ENCODE peak calls at places on chromosomes 4 and X, in eight cellular contexts. R, Z, L, X, H, T, F and S are unnamed samples.

GRCh38 chr4:21827575-21827974 is 121.0 kb downstream of the KCNIP4 start:
- DNase-seq in R (peak; percentile 62), Z (no peak), L (no peak), X (no peak), H (no peak), T (no peak), F (no peak), S (no peak)

GRCh38 chrX:110600745-110601310 is 194.8 kb downstream of the CHRDL1 start:
- DNase-seq in R (no peak), Z (no peak), L (no peak), X (no peak), H (no peak), T (no peak), F (peak; percentile 37), S (no peak)

GRCh38 chrX:103613362-103613761 is 5.6 kb downstream of the TCEAL3 start:
- DNase-seq in R (peak; percentile 13), Z (no peak), L (no peak), X (no peak), H (no peak), T (no peak), F (no peak), S (no peak)

GRCh38 chrX:40105791-40106676 is 8.3 kb upstream of the BCOR start:
- DNase-seq in R (no peak), Z (peak; percentile 62), L (peak; percentile 76), X (peak; percentile 94), H (peak; percentile 90), T (peak; percentile 75), F (no peak), S (peak; percentile 50)

GRCh38 chr4:154743683-154744340 is at the start of gene LRAT:
- DNase-seq in R (peak; percentile 18), Z (peak; percentile 77), L (peak; percentile 81), X (peak; percentile 95), H (peak; percentile 87), T (peak; percentile 28), F (no peak), S (peak; percentile 62)

GRCh38 chrX:69123481-69123880 is 41.8 kb downstream of the PJA1 start:
- DNase-seq in R (no peak), Z (no peak), L (no peak), X (no peak), H (no peak), T (no peak), F (no peak), S (no peak)

GRCh38 chr4:69896530-69897116 is 34.2 kb upstream of the CSN1S1 start:
- DNase-seq in R (peak; percentile 20), Z (peak; percentile 17), L (no peak), X (no peak), H (no peak), T (no peak), F (no peak), S (no peak)

GRCh38 chr4:622996-623913 is 2.1 kb upstream of the PDE6B start:
- DNase-seq in R (no peak), Z (no peak), L (no peak), X (peak; percentile 31), H (peak; percentile 45), T (no peak), F (no peak), S (no peak)

GRCh38 chrX:42085836-42086235 is 162.5 kb upstream of the CASK start:
- DNase-seq in R (no peak), Z (peak; percentile 54), L (no peak), X (no peak), H (no peak), T (no peak), F (no peak), S (no peak)

GRCh38 chr4:71537551-71538065 is 198.8 kb downstream of the SLC4A4 start:
- DNase-seq in R (no peak), Z (no peak), L (no peak), X (no peak), H (no peak), T (no peak), F (no peak), S (no peak)

GRCh38 chrX:7170903-7171302 is 22.9 kb upstream of the PUDP start:
- DNase-seq in R (no peak), Z (peak; percentile 10), L (no peak), X (peak; percentile 72), H (no peak), T (no peak), F (no peak), S (peak; percentile 15)

GRCh38 chr4:37792241-37792640 is 34.2 kb upstream of the PGM2 start:
- DNase-seq in R (no peak), Z (no peak), L (no peak), X (no peak), H (no peak), T (no peak), F (no peak), S (no peak)

GRCh38 chr4:98838977-98839618 is 89.8 kb downstream of the EIF4E start:
- DNase-seq in R (peak; percentile 29), Z (peak; percentile 34), L (no peak), X (no peak), H (no peak), T (no peak), F (peak; percentile 30), S (no peak)

GRCh38 chrX:139106111-139106510 is 394.6 kb upstream of the FGF13 start:
- DNase-seq in R (peak; percentile 37), Z (peak; percentile 36), L (no peak), X (no peak), H (no peak), T (no peak), F (no peak), S (no peak)

GRCh38 chr4:153647975-153648374 is 36.1 kb upstream of the TLR2 start:
- DNase-seq in R (no peak), Z (no peak), L (no peak), X (no peak), H (no peak), T (no peak), F (no peak), S (no peak)

GRCh38 chr4:153643406-153644016 is 40.6 kb upstream of the TLR2 start:
- DNase-seq in R (peak; percentile 52), Z (peak; percentile 61), L (no peak), X (no peak), H (no peak), T (peak; percentile 76), F (peak; percentile 35), S (no peak)

GRCh38 chr4:153649572-153649991 is 34.5 kb upstream of the TLR2 start:
- DNase-seq in R (peak; percentile 17), Z (peak; percentile 56), L (no peak), X (no peak), H (no peak), T (no peak), F (no peak), S (no peak)

GRCh38 chr4:153641532-153641931 is 42.5 kb upstream of the TLR2 start:
- DNase-seq in R (no peak), Z (peak; percentile 36), L (no peak), X (no peak), H (no peak), T (no peak), F (no peak), S (no peak)

DNA sequence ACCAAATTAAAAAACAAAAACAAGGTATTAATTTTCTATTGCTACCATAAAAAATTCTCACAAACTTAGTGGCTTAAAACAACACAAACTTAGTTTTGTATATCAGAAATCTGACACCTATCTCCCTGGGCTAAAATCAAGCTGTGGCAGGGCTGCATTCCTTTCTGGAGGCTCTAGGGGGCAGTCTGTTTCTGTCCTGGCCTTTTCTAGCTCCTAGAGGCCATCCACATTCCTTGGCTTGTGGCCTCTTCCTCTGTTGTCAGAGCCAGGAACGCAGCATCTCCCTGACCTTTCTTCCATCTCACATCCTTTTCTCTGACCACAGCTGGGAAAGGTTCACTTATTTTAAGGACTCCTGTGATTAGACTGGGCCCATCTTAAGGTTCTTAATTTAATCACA is 38.9 kb upstream of the TLR2 start:
- DNase-seq in R (no peak), Z (no peak), L (no peak), X (no peak), H (no peak), T (no peak), F (no peak), S (no peak)
- TF ChIP-seq CTCF in R (peak; percentile 36), Z (peak; percentile 17), L (no peak), X (peak; percentile 53), H (no peak), T (no peak), F (peak; percentile 50), S (peak; percentile 28)

DNA sequence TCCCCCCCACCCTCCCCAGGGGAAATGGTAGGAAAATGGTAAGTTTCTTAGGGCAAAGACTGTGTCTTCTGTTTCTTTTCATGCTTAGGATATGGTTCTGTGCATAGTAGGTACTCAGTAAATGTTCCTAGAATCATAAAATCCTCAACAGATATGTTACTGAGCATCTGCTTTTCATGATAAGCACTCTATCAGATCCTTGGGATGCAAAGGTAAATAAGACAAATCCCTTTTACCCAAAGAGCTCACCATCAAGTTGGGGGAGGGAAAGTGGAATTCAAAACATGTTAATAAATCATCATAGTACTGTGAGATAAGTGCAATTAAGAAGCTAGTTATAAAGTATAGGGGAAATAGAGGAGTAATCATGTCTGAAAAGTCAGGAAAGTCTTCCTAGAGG is 67.9 kb upstream of the OGT start:
- DNase-seq in R (no peak), Z (no peak), L (no peak), X (no peak), H (no peak), T (no peak), F (no peak), S (no peak)
- TF ChIP-seq CTCF in R (no peak), Z (no peak), L (no peak), X (no peak), H (no peak), T (no peak), F (no peak), S (no peak)

DNA sequence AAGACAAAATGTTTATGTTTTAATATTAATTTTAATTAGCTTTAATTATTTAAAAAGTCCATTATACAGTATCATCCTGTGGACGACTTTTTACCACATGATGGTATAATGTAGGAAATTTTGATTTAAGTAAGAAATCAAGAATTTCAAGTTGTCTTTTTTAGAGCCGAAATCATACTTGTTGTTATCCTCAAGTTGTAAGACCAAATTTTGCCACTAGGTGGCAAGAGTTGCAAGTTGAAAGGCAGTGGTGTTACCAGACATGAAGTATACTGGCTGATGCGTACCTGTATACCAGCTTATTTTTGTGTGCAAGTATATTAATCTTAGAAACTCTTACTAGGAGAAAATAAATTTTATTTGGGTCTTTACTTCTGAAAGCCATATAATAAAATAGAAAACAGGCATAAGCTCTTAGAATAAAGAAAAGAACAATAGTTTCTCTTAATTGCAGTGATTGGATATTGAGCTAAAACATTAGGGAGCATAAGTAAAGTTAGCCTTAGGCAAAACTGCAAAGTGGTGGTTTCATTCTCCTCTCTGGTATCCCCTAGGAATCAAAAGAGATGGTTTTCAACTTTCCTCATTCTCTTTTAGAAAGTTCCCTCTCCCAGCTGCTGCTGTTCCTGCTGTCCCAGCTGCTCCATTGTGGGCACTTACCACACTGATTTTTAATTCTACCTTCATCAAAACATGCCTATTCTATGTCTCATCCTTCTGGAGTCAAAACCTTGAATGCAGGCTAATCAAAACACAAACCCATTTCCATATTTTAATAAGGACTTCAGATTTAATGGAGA is 118.1 kb upstream of the WDFY3 start:
- DNase-seq in R (peak; percentile 83), Z (peak; percentile 82), L (peak; percentile 26), X (no peak), H (no peak), T (peak; percentile 18), F (peak; percentile 25), S (peak; percentile 59)
- TF ChIP-seq CTCF in R (peak; percentile 78), Z (peak; percentile 75), L (peak; percentile 62), X (peak; percentile 84), H (peak; percentile 68), T (no peak), F (peak; percentile 63), S (peak; percentile 92)

DNA sequence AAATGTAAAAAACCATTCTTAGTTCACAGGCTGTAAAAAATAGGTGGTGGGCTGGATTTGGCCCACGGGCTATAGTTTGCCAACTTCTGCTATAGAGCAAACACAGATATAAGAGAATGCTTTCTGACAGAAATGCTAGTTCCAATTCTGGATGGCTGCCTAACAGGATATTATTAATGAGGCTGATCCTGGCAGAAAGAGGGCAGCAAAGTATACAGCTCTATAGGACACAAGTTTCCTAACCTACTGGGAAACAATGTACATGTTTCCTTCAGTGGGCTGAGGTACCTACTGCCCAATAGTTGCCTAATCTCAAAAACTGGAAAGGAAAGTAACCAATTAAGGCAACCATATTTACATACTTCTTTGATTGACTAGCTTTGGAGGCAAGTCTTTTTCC is 58.2 kb upstream of the UCP1 start:
- DNase-seq in R (no peak), Z (no peak), L (no peak), X (no peak), H (no peak), T (no peak), F (no peak), S (no peak)
- TF ChIP-seq CTCF in R (peak; percentile 14), Z (peak; percentile 20), L (no peak), X (no peak), H (no peak), T (no peak), F (no peak), S (no peak)